ENCODE peak calls at places on chromosomes 1 and 21, in six cellular contexts. C is K562, W is HepG2, K is HCT116, A is SK-N-SH, L is GM12878. R is an unnamed sample.

GRCh38 chr1:51044199-51044598 is 57.8 kb upstream of the C1orf185 start:
- DNase-seq in C (no peak), W (no peak), K (no peak), A (no peak), L (no peak), R (no peak)

GRCh38 chr1:163706915-163707314 is 385.2 kb downstream of the NUF2 start:
- DNase-seq in C (no peak), W (no peak), K (no peak), A (no peak), L (no peak), R (no peak)

GRCh38 chr1:25699501-25700089 is 83.0 kb downstream of the MAN1C1 start:
- DNase-seq in C (no peak), W (no peak), K (no peak), A (peak; percentile 44), L (no peak), R (no peak)

GRCh38 chr21:45208627-45208951 is 79.1 kb downstream of the POFUT2 start:
- DNase-seq in C (no peak), W (no peak), K (no peak), A (no peak), L (no peak), R (no peak)

GRCh38 chr1:55702064-55702463 is 486.9 kb upstream of the USP24 start:
- DNase-seq in C (peak; percentile 13), W (peak; percentile 24), K (peak; percentile 19), A (peak; percentile 25), L (no peak), R (peak; percentile 14)

GRCh38 chr1:147236448-147236847 is 6.0 kb upstream of the CHD1L start:
- DNase-seq in C (no peak), W (no peak), K (no peak), A (no peak), L (no peak), R (no peak)

GRCh38 chr1:199639453-199639852 is 388.1 kb upstream of the NR5A2 start:
- DNase-seq in C (no peak), W (no peak), K (no peak), A (no peak), L (no peak), R (no peak)

GRCh38 chr1:226222686-226223085 is 778 bp upstream of the MIXL1 start:
- DNase-seq in C (no peak), W (no peak), K (no peak), A (no peak), L (no peak), R (no peak)

GRCh38 chr1:47438321-47439150 is 692 bp downstream of the FOXD2 start:
- DNase-seq in C (no peak), W (no peak), K (no peak), A (no peak), L (no peak), R (peak; percentile 29)

GRCh38 chr1:180181996-180182675 is 27.5 kb downstream of the QSOX1 start:
- DNase-seq in C (no peak), W (no peak), K (no peak), A (no peak), L (no peak), R (no peak)

GRCh38 chr1:24288479-24288878 is 30.7 kb upstream of the GRHL3 start:
- DNase-seq in C (no peak), W (no peak), K (no peak), A (no peak), L (no peak), R (no peak)

GRCh38 chr1:154352581-154353459 is 27.5 kb downstream of the ATP8B2 start:
- DNase-seq in C (peak; percentile 70), W (no peak), K (no peak), A (peak; percentile 63), L (no peak), R (peak; percentile 74)

GRCh38 chr1:213947200-213947775 is 40.5 kb upstream of the PROX1 start:
- DNase-seq in C (no peak), W (peak; percentile 20), K (no peak), A (no peak), L (no peak), R (no peak)

GRCh38 chr1:223331301-223331700 is 32.7 kb downstream of the SUSD4 start:
- DNase-seq in C (no peak), W (no peak), K (no peak), A (no peak), L (no peak), R (no peak)

GRCh38 chr1:182707116-182707515 is 22.7 kb upstream of the RGS8 start:
- DNase-seq in C (no peak), W (no peak), K (no peak), A (no peak), L (no peak), R (no peak)

GRCh38 chr1:241603626-241604337 is 36.4 kb downstream of the CHML start:
- DNase-seq in C (no peak), W (no peak), K (no peak), A (no peak), L (no peak), R (no peak)

GRCh38 chr1:2785631-2786328 is 15.7 kb downstream of the TTC34 start:
- DNase-seq in C (no peak), W (no peak), K (no peak), A (peak; percentile 22), L (no peak), R (no peak)

GRCh38 chr21:14850394-14850793 is 214.4 kb downstream of the NRIP1 start:
- DNase-seq in C (no peak), W (no peak), K (no peak), A (no peak), L (no peak), R (no peak)

GRCh38 chr1:232385221-232385620 is 244.7 kb downstream of the SIPA1L2 start:
- DNase-seq in C (no peak), W (no peak), K (no peak), A (no peak), L (no peak), R (no peak)

GRCh38 chr1:58813361-58813760 is 29.5 kb upstream of the JUN start:
- DNase-seq in C (no peak), W (no peak), K (no peak), A (no peak), L (no peak), R (no peak)

GRCh38 chr1:61839702-61840101 is 97.4 kb downstream of the PATJ start:
- DNase-seq in C (no peak), W (no peak), K (no peak), A (no peak), L (no peak), R (no peak)

GRCh38 chr21:19523066-19523465 is 1119.5 kb upstream of the TMPRSS15 start:
- DNase-seq in C (no peak), W (no peak), K (no peak), A (no peak), L (no peak), R (no peak)

GRCh38 chr21:16517380-16517779 is 787.6 kb downstream of the USP25 start:
- DNase-seq in C (no peak), W (no peak), K (no peak), A (no peak), L (no peak), R (no peak)

GRCh38 chr21:16519012-16519411 is 789.2 kb downstream of the USP25 start:
- DNase-seq in C (no peak), W (no peak), K (no peak), A (no peak), L (no peak), R (no peak)

GRCh38 chr21:16519656-16520055 is 789.9 kb downstream of the USP25 start:
- DNase-seq in C (no peak), W (no peak), K (no peak), A (no peak), L (no peak), R (no peak)

GRCh38 chr21:16522512-16522911 is 792.7 kb downstream of the USP25 start:
- DNase-seq in C (no peak), W (no peak), K (no peak), A (no peak), L (no peak), R (no peak)
- TF ChIP-seq JUND in C (no peak), W (no peak), K (no peak), A (no peak), L (no peak), R (no peak)

GRCh38 chr1:93516164-93516563 is 68.2 kb downstream of the FNBP1L start:
- DNase-seq in C (no peak), W (no peak), K (peak; percentile 68), A (no peak), L (peak; percentile 12), R (peak; percentile 16)

GRCh38 chr1:93518516-93518915 is 70.6 kb downstream of the FNBP1L start:
- DNase-seq in C (no peak), W (no peak), K (no peak), A (no peak), L (no peak), R (no peak)

GRCh38 chr1:93521618-93522017 is 73.7 kb downstream of the FNBP1L start:
- DNase-seq in C (no peak), W (no peak), K (no peak), A (no peak), L (no peak), R (no peak)

GRCh38 chr1:93522721-93523120 is 74.8 kb downstream of the FNBP1L start:
- DNase-seq in C (no peak), W (no peak), K (no peak), A (no peak), L (no peak), R (no peak)

DNA sequence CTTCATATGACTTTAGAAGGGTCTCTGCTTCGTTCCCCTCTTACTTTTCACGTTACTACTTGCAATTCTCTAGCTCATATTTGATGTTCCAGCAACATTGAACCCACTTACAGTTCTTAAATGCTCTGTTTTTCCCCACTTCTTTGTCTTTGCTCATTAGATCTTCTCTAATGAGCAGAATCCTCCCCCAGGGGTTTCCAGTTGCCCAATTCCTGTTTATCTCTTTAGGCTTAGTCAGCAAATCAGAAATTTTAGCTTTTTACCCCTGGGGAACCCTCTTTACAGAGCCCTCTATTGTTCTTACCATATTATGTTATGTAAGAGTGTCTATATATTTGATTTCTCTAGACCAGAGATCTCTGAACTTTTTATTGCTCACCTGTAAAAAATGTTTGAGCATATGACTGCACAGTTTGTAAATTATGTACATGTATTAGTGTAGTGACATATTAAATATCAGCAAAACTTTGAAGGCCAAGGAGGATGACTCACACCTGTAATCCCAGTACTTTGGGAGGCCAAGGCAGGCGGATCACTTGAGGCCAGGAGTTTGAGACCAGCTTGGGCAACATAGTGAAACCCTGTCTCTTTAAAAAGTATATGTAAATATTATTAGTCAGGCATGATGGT is 71.4 kb downstream of the FNBP1L start:
- DNase-seq in C (no peak), W (no peak), K (no peak), A (no peak), L (no peak), R (no peak)
- TF ChIP-seq JUND in C (no peak), W (no peak), K (no peak), A (no peak), L (no peak), R (no peak)

GRCh38 chr1:166858726-166859419 is 17.2 kb downstream of the TADA1 start:
- DNase-seq in C (no peak), W (no peak), K (no peak), A (no peak), L (no peak), R (no peak)
- TF ChIP-seq JUND in C (no peak), W (no peak), K (no peak), A (no peak), L (no peak), R (no peak)

DNA sequence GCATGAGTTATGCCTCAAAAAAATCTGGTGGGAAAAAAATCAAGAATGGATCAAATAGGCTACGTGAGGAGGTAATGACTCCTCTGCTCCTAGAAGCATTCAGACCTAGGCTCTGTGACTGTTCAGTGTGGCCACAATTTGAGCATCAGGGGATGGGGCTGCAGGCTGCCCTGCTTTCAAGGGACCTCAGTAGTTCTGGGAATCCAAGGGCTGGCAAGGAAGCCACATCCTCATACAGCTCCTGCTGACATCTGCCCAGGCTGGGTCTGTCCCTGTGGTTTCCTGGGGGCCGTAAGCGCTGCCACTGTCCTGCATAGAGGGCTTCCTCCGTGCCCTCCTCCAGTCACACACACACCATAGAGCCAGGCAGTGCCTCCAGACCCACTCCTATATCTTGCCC is 237.9 kb downstream of the TOMM20 start:
- DNase-seq in C (no peak), W (no peak), K (no peak), A (no peak), L (no peak), R (no peak)
- TF ChIP-seq JUND in C (no peak), W (no peak), K (no peak), A (no peak), L (no peak), R (no peak)

R was measured in T47D.